ENCODE peak calls at places on chromosome 10, in five cellular contexts. R is tibial nerve, U is upper lobe of left lung, G is transverse colon, C is sigmoid colon. D is an unnamed sample.
A peak's percentile ranks its signal among the peaks of the same experiment; 100 is the strongest.

GRCh38 chr10:13877154-13877909 is 290.6 kb downstream of the PRPF18 start:
- DNase-seq in G (no peak), U (no peak), R (peak; percentile 57), C (peak; percentile 84), D (peak; percentile 74)

GRCh38 chr10:63409465-63410027 is 56.2 kb downstream of the JMJD1C start:
- DNase-seq in U (no peak), R (no peak), G (no peak), C (no peak), D (no peak)

GRCh38 chr10:79148452-79149344 is 79.9 kb downstream of the ZMIZ1 start:
- DNase-seq in G (peak; percentile 72), U (no peak), R (peak; percentile 67), C (peak; percentile 89), D (peak; percentile 88)

GRCh38 chr10:52740913-52741675 is 31.5 kb downstream of the MBL2 start:
- DNase-seq in C (no peak), G (peak; percentile 23), R (peak; percentile 55), U (no peak), D (no peak)

GRCh38 chr10:27518261-27518660 is 14.2 kb downstream of the RAB18 start:
- DNase-seq in U (no peak), R (no peak), G (no peak), C (no peak), D (no peak)

GRCh38 chr10:131888186-131888604 is 12.6 kb upstream of the PPP2R2D start:
- DNase-seq in G (no peak), C (no peak), U (no peak), R (no peak), D (no peak)

GRCh38 chr10:112622786-112623185 is 175.8 kb downstream of the VTI1A start:
- DNase-seq in R (no peak), U (no peak), C (no peak), G (no peak), D (no peak)

GRCh38 chr10:92530421-92530820 is 43.5 kb downstream of the IDE start:
- DNase-seq in C (no peak), U (no peak), G (no peak), R (no peak), D (no peak)

GRCh38 chr10:13613519-13613918 is 26.8 kb downstream of the PRPF18 start:
- DNase-seq in C (no peak), U (no peak), G (no peak), R (peak; percentile 12), D (no peak)

GRCh38 chr10:70956029-70956759 is 67.8 kb upstream of the PCBD1 start:
- DNase-seq in R (no peak), G (no peak), U (no peak), C (no peak), D (no peak)

GRCh38 chr10:84397735-84398144 is 69.4 kb downstream of the CCSER2 start:
- DNase-seq in U (no peak), R (no peak), G (no peak), C (no peak), D (no peak)

GRCh38 chr10:72075184-72076115 is 12.9 kb downstream of the SPOCK2 start:
- DNase-seq in U (no peak), G (no peak), C (no peak), R (no peak), D (no peak)

DNA sequence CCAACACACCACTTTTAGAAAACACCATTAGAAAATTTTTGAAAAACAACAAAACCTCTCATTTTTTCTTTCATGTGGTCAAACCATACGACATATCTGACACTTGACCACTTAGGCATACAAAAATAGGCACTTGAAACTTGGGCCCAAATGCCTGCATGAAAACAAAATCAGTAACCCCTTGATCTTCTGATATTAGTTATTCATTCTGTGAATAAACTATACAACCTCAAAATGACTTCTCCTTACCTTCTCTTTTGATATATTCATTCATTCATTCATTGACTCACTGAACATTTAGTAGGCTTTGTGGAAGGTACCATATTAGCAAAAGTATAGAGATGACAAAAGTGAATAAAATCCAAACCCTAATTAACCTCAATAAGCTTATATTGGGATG is 26.4 kb downstream of the ITGB1 start:
- DNase-seq in R (no peak), C (no peak), G (no peak), U (no peak), D (no peak)
- H3K27ac ChIP-seq in R (no peak overlapping the region), C (no peak overlapping the region), G (no peak overlapping the region), U (no peak overlapping the region), D (no peak overlapping the region)

DNA sequence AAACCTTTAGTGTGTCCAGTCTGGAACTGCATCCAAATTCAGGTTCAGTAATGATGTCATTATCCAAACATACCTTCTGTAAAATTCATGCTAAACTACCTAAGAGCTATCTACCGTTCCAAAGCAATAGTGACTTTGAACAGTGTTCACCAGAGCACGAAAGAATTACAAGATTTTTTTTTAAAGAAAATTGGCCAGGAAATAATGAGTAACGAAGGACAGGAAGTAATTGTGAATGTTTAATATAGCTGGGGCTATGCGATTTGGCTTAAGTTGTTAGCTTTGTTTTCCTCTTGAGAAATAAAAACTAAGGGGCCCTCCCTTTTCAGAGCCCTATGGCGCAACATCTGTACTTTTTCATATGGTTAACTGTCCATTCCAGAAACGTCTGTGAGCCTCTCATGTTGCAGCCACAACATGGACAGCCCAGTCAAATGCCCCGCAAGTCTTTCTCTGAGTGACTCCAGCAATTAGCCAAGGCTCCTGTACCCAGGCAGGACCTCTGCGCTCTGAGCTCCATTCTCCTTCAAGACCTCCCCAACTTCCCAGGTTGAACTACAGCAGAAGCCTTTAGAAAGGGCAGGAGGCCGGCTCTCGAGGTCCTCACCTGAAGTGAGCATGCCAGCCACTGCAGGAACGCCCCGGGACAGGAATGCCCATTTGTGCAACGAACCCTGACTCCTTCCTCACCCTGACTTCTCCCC is 622 bp upstream of the FAS start:
- DNase-seq in G (no peak), U (no peak), C (peak; percentile 77), R (peak; percentile 52), D (no peak)
- TF ChIP-seq POLR2A in G (no peak), U (no peak), C (no peak), R (no peak), D (no peak)

GRCh38 chr10:103707956-103708626 is 147.3 kb downstream of the SH3PXD2A start:
- DNase-seq in R (no peak), C (no peak), U (no peak), G (no peak), D (no peak)
- TF ChIP-seq EP300 in R (no peak), C (no peak), U (no peak), G (no peak), D (no peak)

GRCh38 chr10:3827768-3828403 is 42.9 kb upstream of the KLF6 start:
- DNase-seq in R (no peak), C (no peak), G (no peak), U (no peak), D (no peak)
- H3K27ac ChIP-seq in R (no peak overlapping the region), C (peak overlapping the region; percentile 78), G (peak overlapping the region; percentile 62), U (peak overlapping the region; percentile 87), D (no peak overlapping the region)

DNA sequence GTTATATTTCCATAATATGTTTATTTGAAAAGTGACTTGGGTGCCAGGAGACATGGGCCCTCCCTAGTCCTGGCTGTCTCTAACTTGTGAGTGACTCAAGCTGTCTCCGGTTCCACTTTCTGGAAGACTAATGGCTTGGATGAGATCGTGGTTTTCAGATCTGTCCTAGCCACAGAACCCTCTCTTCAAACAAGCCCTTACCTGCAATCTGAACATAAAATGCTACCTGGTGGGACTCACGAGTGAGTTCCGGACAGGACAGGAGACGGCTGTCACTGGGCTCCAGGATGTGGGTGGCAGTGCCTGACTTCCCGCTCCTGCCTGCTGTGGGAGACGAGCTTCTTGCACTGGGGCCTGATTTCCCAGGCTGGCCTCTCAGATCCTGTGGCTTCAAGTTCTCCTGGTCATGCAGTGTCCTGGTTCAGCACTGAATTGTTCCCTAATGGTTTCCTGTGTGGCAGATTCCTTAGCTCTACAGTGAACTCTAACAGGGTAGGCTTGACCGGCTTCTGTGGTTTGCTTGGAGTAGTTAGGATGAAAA is 26.0 kb upstream of the PFKFB3 start:
- DNase-seq in R (no peak), G (no peak), U (no peak), C (no peak), D (no peak)
- TF ChIP-seq POLR2A in R (no peak), G (no peak), U (peak; percentile 29), C (no peak), D (no peak)

DNA sequence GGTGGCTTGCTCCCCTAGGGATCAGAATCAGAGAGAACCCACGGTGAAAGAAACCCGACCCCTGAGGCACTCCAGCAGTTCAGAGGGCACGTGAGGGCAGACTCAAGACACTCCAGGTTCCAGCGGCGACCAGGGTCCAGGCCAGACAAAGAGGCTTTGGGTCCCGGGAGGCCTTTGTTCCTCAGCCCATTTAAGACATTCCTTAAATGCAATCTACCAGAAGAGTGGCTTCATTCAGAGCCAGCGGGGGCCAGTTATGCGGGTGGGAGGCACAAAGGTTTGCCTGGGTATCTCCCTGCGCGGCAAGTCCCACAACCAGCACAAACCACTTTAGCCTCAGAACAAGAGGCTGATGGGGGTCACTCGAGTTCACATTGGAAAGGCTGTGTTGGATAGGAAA is 53.6 kb downstream of the AFAP1L2 start:
- DNase-seq in R (no peak), U (no peak), G (no peak), C (no peak), D (no peak)
- TF ChIP-seq EP300 in R (no peak), U (no peak), G (no peak), C (no peak), D (no peak)

GRCh38 chr10:122864901-122865300 is 14.5 kb downstream of the FAM24B start:
- DNase-seq in G (no peak), C (no peak), U (no peak), R (no peak), D (no peak)
- H3K27ac ChIP-seq in G (no peak overlapping the region), C (no peak overlapping the region), U (no peak overlapping the region), R (no peak overlapping the region), D (no peak overlapping the region)

GRCh38 chr10:97714401-97715258 is 1.1 kb downstream of the MARVELD1 start:
- DNase-seq in U (peak; percentile 91), G (peak; percentile 72), R (peak; percentile 66), C (peak; percentile 94), D (peak; percentile 89)
- TF ChIP-seq POLR2A in U (peak; percentile 72), G (peak; percentile 78), R (peak; percentile 23), C (peak; percentile 70), D (no peak)

DNA sequence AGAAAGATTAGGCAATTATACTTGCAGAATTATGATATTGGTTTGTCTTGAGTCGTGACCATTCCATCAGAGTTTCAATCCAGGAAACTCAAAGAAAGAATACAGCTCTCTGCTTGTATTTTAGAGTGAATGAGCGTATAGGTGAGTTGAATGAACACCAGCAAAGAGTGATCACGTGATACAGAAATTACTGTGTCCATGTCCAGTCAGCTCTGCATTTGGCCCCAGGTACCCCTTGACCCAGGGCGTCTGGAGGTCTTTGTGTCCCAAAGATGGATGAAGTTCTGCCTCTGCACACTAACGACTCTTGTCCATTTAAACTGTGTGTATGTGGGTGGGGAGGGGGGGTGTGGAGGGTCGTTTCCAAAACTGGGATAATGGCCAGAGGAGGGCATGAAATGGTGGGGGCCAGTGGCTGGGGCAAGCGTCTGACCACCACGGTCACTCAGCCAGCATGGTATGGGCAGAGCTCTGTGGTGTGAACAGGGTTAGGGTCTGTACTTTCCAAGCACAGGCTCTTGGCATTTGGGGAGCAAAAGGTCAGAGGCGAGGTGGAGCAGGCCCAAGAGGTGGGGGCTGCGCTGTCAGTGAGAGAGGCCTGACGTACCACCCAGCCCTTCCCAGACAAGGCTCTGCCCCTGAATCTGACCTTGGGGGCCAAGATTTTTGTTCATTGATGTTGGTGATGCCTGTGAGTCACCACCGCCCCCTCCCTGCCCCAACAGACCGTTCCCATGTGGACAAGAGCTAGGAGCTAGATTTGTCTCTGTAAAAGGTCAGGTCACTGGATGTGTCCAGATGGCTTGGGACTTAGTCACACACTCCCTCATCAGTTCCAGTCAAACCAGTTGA is 1.4 kb downstream of the PTPRE start:
- DNase-seq in R (no peak), C (peak; percentile 59), U (no peak), G (no peak), D (no peak)
- TF ChIP-seq EP300 in R (peak; percentile 56), C (no peak), U (peak; percentile 87), G (no peak), D (no peak)